ENCODE peak calls at places on chromosomes 16 and 17, in five cellular contexts. R is H1, D is neuronal stem cell, Y is H9, L is trophoblast cell. B is an unnamed sample.

GRCh38 chr17:82838386-82839063 is 1.3 kb downstream of the ZNF750 start:
- DNase-seq in R (no peak), D (no peak), Y (no peak), L (peak; percentile 83), B (peak; percentile 32)

GRCh38 chr16:70589998-70590471 is 56.3 kb upstream of the IL34 start:
- DNase-seq in R (no peak), D (no peak), Y (no peak), L (no peak), B (peak; percentile 67)

GRCh38 chr16:1991588-1992474 is 2.1 kb downstream of the SYNGR3 start:
- DNase-seq in R (peak; percentile 98), D (peak; percentile 92), Y (peak; percentile 97), L (peak; percentile 86), B (peak; percentile 87)

GRCh38 chr17:63845509-63845908 is 3.0 kb upstream of the SMARCD2 start:
- DNase-seq in R (no peak), D (no peak), Y (no peak), L (no peak), B (no peak)

GRCh38 chr17:41178341-41178740 is 320 bp upstream of the KRTAP4-2 start:
- DNase-seq in R (no peak), D (no peak), Y (no peak), L (no peak), B (peak; percentile 5)

GRCh38 chr16:31676731-31677130 is 149.0 kb downstream of the AHSP start:
- DNase-seq in R (no peak), D (no peak), Y (no peak), L (no peak), B (no peak)

GRCh38 chr16:10770907-10771306 is 27.3 kb downstream of the NUBP1 start:
- DNase-seq in R (no peak), D (no peak), Y (no peak), L (no peak), B (no peak)

GRCh38 chr17:78359216-78359935 is 501 bp downstream of the SOCS3 start:
- DNase-seq in R (peak; percentile 68), D (no peak), Y (peak; percentile 52), L (peak; percentile 31), B (no peak)

GRCh38 chr17:83106036-83106577 is 26.7 kb downstream of the METRNL start:
- DNase-seq in R (no peak), D (no peak), Y (no peak), L (no peak), B (no peak)

GRCh38 chr16:58832496-58832895 is 98.4 kb upstream of the GOT2 start:
- DNase-seq in R (no peak), D (no peak), Y (no peak), L (no peak), B (no peak)

GRCh38 chr16:57235128-57236092 is 9.6 kb upstream of the ARL2BP start:
- DNase-seq in R (no peak), D (no peak), Y (no peak), L (no peak), B (peak; percentile 56)
- H2BK12ac ChIP-seq in R (no peak overlapping the region), D (no peak overlapping the region), Y (no peak overlapping the region), L (no peak overlapping the region), B (no peak overlapping the region)

GRCh38 chr17:62075308-62075815 is 10.3 kb upstream of the MED13 start:
- DNase-seq in R (no peak), D (no peak), Y (no peak), L (peak; percentile 74), B (peak; percentile 12)
- H2BK12ac ChIP-seq in R (no peak overlapping the region), D (no peak overlapping the region), Y (no peak overlapping the region), L (no peak overlapping the region), B (no peak overlapping the region)

DNA sequence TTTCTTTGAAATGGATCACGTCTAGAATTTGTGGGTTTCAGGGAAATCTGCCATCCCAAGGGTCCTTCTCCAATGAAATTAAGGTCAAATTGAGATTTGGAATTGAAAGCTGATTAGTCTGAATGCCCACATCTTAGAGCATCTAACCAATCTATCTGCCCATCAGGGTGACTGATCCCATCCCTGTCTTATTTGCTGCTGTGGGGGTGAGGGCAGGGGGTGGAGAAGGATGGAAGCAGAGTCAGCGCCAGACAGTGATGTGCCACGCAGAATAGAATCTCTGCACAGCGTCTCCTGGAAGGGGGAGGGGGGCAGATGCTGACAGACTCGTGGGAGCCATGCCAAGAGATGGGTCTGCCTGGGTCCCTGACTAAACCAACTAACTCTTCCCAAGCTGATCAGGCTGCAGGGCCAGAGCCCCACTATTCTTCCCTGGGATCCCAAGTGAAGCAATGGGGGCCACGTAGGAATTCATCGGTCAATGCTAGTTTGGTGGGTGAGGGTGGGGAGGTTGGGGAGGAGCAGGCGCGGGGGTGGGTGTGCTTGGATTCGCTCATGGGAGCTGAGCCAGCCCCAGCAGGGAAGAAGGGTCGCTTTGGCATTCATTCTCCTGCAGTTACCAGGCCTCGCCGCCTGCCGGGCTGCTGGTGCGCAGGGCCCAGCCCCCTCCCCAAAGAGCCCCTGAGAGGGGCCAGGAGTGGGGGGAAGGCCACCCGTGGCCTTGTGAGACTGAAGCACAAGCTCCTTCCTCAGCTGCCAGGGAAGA is 32.2 kb downstream of the CDK5RAP3 start:
- DNase-seq in R (peak; percentile 70), D (no peak), Y (peak; percentile 79), L (no peak), B (no peak)
- H2BK12ac ChIP-seq in R (peak overlapping the region; percentile 98), D (peak overlapping the region; percentile 85), Y (no peak overlapping the region), L (peak overlapping the region; percentile 92), B (peak overlapping the region; percentile 88)

GRCh38 chr16:80300876-80301275 is 239.9 kb upstream of the DYNLRB2 start:
- DNase-seq in R (no peak), D (no peak), Y (no peak), L (no peak), B (no peak)
- H2BK12ac ChIP-seq in R (no peak overlapping the region), D (no peak overlapping the region), Y (no peak overlapping the region), L (no peak overlapping the region), B (no peak overlapping the region)

GRCh38 chr17:57009737-57010445 is 32.0 kb downstream of the SCPEP1 start:
- DNase-seq in R (peak; percentile 74), D (peak; percentile 26), Y (peak; percentile 88), L (peak; percentile 48), B (peak; percentile 47)

GRCh38 chr17:57008958-57009357 is 31.0 kb downstream of the SCPEP1 start:
- DNase-seq in R (no peak), D (no peak), Y (no peak), L (no peak), B (no peak)

GRCh38 chr17:57002904-57003303 is 25.0 kb downstream of the SCPEP1 start:
- DNase-seq in R (no peak), D (no peak), Y (no peak), L (no peak), B (no peak)

GRCh38 chr17:57004944-57005579 is 27.1 kb downstream of the SCPEP1 start:
- DNase-seq in R (no peak), D (no peak), Y (no peak), L (no peak), B (no peak)

DNA sequence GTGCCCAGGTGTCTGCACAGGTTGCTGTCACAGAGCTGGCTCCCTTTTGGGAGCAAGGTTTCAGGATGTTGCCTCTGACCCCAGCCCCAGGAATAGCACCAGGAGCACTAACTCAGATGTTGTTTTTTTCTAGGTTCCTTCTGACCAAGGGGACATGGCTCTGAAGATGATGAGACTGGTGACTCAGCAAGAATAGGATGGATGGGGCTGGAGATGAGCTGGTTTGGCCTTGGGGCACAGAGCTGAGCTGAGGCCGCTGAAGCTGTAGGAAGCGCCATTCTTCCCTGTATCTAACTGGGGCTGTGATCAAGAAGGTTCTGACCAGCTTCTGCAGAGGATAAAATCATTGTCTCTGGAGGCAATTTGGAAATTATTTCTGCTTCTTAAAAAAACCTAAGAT is 28.1 kb downstream of the SCPEP1 start:
- DNase-seq in R (no peak), D (no peak), Y (no peak), L (no peak), B (no peak)
- H2BK12ac ChIP-seq in R (no peak overlapping the region), D (no peak overlapping the region), Y (no peak overlapping the region), L (no peak overlapping the region), B (no peak overlapping the region)

GRCh38 chr16:63652091-63652490 is 1469.8 kb downstream of the CDH11 start:
- DNase-seq in R (no peak), D (no peak), Y (no peak), L (no peak), B (no peak)

GRCh38 chr16:63650550-63650949 is 1471.3 kb downstream of the CDH11 start:
- DNase-seq in R (no peak), D (no peak), Y (no peak), L (no peak), B (no peak)

DNA sequence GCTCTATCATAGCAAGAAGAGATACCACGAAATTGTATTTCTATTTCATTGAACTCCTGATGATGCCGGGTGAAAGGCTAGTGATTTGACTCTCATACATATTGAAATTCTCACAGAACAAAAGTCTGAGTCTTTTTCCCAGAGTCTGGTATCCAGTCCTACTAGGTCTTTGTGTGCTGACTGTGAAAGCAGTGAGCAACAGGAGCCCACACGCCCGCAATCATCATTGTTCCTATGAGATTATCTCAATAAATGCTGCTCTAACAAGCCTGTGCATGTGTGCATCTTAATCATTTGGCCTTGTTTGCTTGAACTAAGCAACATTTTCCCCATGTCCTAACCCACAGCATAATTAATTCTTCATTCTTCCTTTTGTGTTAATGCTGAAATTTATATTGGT is 1466.0 kb downstream of the CDH11 start:
- DNase-seq in R (no peak), D (peak; percentile 6), Y (no peak), L (no peak), B (no peak)
- H2BK12ac ChIP-seq in R (no peak overlapping the region), D (no peak overlapping the region), Y (no peak overlapping the region), L (no peak overlapping the region), B (no peak overlapping the region)